ENCODE peak calls at places on chromosomes 6 and 20, in seven cellular contexts. Z is H1, J is suprapubic skin, O is sigmoid colon, B is HCT116, I is breast epithelium, F is transverse colon. X is an unnamed sample.
A peak's percentile ranks its signal among the peaks of the same experiment; 100 is the strongest.

GRCh38 chr6:55916188-55916587 is 40.8 kb upstream of the BMP5 start:
- DNase-seq in Z (no peak), J (no peak), O (no peak), B (no peak), I (no peak), F (no peak), X (no peak)

GRCh38 chr6:8683204-8683603 is 247.9 kb upstream of the SLC35B3 start:
- DNase-seq in Z (no peak), J (no peak), O (no peak), B (no peak), I (no peak), F (no peak), X (no peak)

GRCh38 chr6:134358320-134358719 is 40.4 kb upstream of the SGK1 start:
- DNase-seq in Z (no peak), J (no peak), O (no peak), B (no peak), I (no peak), F (no peak), X (no peak)

GRCh38 chr6:40256831-40257230 is 322.6 kb upstream of the MOCS1 start:
- DNase-seq in Z (no peak), J (no peak), O (no peak), B (no peak), I (no peak), F (no peak), X (no peak)

GRCh38 chr6:18579869-18580268 is 192.7 kb downstream of the RNF144B start:
- DNase-seq in Z (no peak), J (no peak), O (no peak), B (no peak), I (no peak), F (no peak), X (no peak)

GRCh38 chr6:168039301-168039700 is 39.7 kb downstream of the FRMD1 start:
- DNase-seq in Z (no peak), J (no peak), O (peak; percentile 38), B (no peak), I (no peak), F (no peak), X (no peak)

GRCh38 chr6:148545901-148546300 is 200.9 kb upstream of the UST start:
- DNase-seq in Z (no peak), J (no peak), O (no peak), B (no peak), I (no peak), F (no peak), X (no peak)

GRCh38 chr6:112163295-112164257 is 76.2 kb downstream of the FAM229B start:
- DNase-seq in Z (peak; percentile 50), J (peak; percentile 81), O (peak; percentile 76), B (peak; percentile 33), I (no peak), F (peak; percentile 72), X (peak; percentile 34)

GRCh38 chr6:94680672-94681212 is 896.6 kb upstream of the MANEA start:
- DNase-seq in Z (no peak), J (no peak), O (no peak), B (no peak), I (no peak), F (no peak), X (no peak)

GRCh38 chr6:129731396-129731795 is 21.4 kb upstream of the ARHGAP18 start:
- DNase-seq in Z (no peak), J (no peak), O (no peak), B (no peak), I (no peak), F (no peak), X (no peak)

DNA sequence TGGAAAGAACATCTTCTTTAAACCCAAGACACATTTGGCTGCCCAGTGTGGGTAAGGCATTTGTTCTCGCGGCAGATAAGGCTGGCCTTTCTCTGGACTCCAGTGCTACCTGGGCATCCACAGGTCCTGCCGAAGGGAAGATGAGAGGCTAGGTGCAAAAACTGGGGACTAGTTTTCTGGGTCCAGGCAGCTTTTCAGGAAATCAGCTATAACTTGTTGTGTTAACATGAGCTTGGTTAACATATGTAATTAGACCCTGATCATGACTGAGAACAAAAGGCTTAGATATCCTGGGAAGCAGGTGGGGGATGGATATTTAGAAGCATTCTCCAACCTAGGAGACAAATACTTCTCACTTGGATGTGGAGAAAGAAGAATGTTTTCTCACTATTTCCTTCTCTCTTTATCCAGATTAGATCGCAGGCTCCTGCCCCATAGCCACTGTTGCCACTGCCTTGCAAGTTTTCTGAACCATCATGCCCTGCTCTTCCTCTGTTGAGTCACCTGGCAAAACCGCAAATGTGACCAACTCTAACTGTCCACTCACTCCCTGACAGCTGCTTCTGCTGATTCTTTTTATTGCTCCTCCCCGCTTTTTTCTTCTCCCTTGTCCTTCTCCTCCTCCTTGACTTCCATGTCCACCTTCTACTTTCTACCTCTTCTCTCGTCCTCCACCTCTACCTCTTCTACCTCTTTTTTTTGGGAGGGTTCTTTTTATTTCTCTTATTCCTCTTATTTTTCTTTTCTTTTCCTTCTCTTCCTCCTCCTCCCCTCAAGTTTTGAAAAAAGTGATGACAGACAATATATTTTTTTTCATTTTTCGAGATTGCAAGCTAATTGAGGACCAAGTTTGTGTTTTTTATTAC is 258.1 kb downstream of the UTRN start:
- DNase-seq in Z (no peak), J (no peak), O (no peak), B (peak; percentile 32), I (no peak), F (no peak), X (no peak)
- TF ChIP-seq POLR2A in Z (no peak), J (no peak), O (no peak), B (no peak), I (no peak), F (no peak), X (no peak)

GRCh38 chr20:37380864-37381579 is 35.1 kb downstream of the SRC start:
- DNase-seq in Z (no peak), J (no peak), O (peak; percentile 57), B (no peak), I (no peak), F (no peak), X (no peak)

GRCh38 chr20:37377346-37378081 is 31.6 kb downstream of the SRC start:
- DNase-seq in Z (no peak), J (no peak), O (peak; percentile 53), B (no peak), I (no peak), F (no peak), X (no peak)

GRCh38 chr20:37379967-37380828 is 34.3 kb downstream of the SRC start:
- DNase-seq in Z (no peak), J (no peak), O (peak; percentile 43), B (no peak), I (no peak), F (no peak), X (no peak)

GRCh38 chr20:37378420-37378784 is 32.5 kb downstream of the SRC start:
- DNase-seq in Z (no peak), J (no peak), O (no peak), B (no peak), I (no peak), F (no peak), X (no peak)

DNA sequence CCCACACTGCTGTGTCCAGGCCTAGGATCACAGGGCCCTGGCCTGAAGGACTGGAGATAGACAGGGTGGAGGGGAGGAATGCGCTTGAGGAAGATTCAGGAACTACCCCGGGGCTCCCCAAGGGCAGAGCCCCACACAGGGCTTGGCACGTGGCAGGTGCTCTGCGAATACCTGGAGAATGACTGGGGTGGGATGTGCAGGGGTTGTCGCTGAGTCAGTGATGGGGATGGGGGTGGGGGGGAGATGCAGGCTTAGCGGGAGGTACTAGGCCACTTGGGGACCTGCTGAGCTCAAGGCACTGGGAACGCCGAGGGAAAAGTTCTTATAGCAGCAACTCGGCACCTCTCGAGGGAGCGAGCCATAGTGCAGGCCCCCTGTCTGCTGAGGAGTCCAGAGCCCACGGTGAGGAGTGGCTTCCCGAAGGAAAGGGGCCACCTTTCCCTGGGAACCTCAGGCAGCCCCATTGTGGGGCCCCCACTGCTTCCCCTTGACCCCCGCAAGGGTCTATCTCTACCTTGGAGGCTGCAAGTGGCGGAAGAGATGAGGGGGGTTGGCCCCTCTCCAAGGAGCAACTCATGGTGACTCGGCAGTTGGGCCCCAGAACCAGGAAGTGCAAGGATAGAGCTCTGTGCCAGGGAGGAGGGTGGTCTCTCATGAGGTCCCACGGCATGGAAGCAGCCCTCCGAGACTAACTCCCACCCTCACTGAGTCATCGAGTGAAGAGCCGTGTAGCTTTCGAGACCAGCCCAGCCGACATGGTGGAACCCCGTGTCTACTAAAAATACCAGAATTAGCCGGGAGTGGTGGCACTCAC is 33.1 kb downstream of the SRC start:
- DNase-seq in Z (no peak), J (no peak), O (peak; percentile 68), B (peak; percentile 29), I (no peak), F (no peak), X (no peak)
- TF ChIP-seq POLR2AphosphoS5 in Z (no peak), J (no peak), O (no peak), B (peak; percentile 42), I (no peak), F (no peak), X (no peak)

GRCh38 chr20:64257107-64257757 is 1.7 kb downstream of the PCMTD2 start:
- DNase-seq in Z (no peak), J (no peak), O (no peak), B (no peak), I (no peak), F (no peak), X (no peak)

GRCh38 chr20:64254571-64255360 is 782 bp upstream of the PCMTD2 start:
- DNase-seq in Z (no peak), J (peak; percentile 69), O (no peak), B (no peak), I (peak; percentile 15), F (no peak), X (no peak)

GRCh38 chr20:64256282-64256947 is 867 bp downstream of the PCMTD2 start:
- DNase-seq in Z (no peak), J (no peak), O (no peak), B (no peak), I (no peak), F (no peak), X (no peak)

GRCh38 chr20:64254156-64254555 is 1.4 kb upstream of the PCMTD2 start:
- DNase-seq in Z (no peak), J (no peak), O (no peak), B (no peak), I (peak; percentile 10), F (no peak), X (no peak)

GRCh38 chr20:64255361-64256281 is at the start of gene PCMTD2:
- DNase-seq in Z (peak; percentile 46), J (peak; percentile 89), O (peak; percentile 86), B (peak; percentile 47), I (peak; percentile 61), F (peak; percentile 82), X (peak; percentile 96)
- TF ChIP-seq POLR2A in Z (no peak), J (no peak), O (no peak), B (peak; percentile 62), I (no peak), F (peak; percentile 38), X (peak; percentile 47)

DNA sequence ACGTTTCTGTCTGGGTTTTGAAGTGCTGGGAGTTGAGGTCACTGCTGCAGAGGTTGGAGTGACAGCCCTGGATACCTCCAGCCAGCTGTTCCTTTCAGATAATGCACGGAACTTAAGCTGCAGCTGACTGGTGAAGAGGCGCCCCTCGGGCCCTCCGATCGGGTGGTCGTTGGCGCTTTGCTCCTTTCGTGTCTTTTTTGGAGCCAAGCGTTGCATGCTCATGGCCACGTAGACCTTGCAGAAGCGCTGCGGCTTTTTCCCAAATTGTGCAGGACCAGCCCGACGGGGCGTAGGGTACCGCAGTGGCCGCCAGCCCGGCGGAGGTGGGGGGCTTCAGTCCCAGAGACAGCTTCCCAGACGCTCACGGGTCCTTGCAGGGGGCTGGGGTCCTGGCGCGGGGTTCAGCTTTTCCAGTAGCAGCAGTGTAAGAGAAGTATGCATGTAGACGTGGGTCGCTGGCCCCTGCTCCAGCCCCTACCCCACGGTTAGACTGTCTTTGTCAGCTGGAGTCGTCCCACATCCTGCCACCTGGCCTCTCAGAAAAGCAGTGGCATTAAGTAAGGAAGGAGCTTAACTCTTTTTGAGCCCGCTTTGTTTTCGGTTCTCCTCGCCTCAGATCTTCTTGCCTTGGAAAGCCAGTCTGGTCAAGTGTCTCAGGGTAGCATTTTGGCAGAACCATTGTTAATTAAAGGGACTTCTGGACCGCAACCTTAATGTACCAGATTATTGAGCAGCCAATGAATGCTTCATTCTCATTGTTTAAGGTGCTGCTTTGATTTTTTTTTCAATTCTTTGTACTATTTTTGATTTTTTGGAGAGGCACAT is 838 bp downstream of the TNFAIP3 start:
- DNase-seq in Z (no peak), J (no peak), O (peak; percentile 77), B (no peak), I (no peak), F (peak; percentile 60), X (no peak)
- TF ChIP-seq POLR2AphosphoS5 in Z (no peak), J (no peak), O (peak; percentile 26), B (no peak), I (no peak), F (peak; percentile 62), X (no peak)

X was measured in GM12892.